ENCODE peak calls at places on chromosome 2, in nine cellular contexts. O, V, J, L, E, S, Q, P and N are unnamed samples.

GRCh38 chr2:205650450-205650849 is 31.9 kb upstream of the NRP2 start:
- DNase-seq in O (no peak), V (peak; percentile 89), J (no peak), L (no peak), E (no peak), S (no peak), Q (no peak), P (no peak), N (peak; percentile 60)

GRCh38 chr2:174779361-174779928 is 15.2 kb upstream of the CHRNA1 start:
- DNase-seq in O (no peak), V (peak; percentile 44), J (no peak), L (no peak), E (no peak), S (no peak), Q (no peak), P (no peak), N (no peak)

GRCh38 chr2:240429872-240430491 is 5.5 kb upstream of the GPC1 start:
- DNase-seq in O (peak; percentile 2), V (no peak), J (peak; percentile 49), L (no peak), E (no peak), S (no peak), Q (no peak), P (no peak), N (no peak)

GRCh38 chr2:234994340-234995321 is 42.8 kb downstream of the SH3BP4 start:
- DNase-seq in O (no peak), V (no peak), J (peak; percentile 57), L (no peak), E (no peak), S (no peak), Q (no peak), P (no peak), N (no peak)

GRCh38 chr2:235458839-235459273 is 35.0 kb upstream of the AGAP1 start:
- DNase-seq in O (no peak), V (peak; percentile 66), J (no peak), L (no peak), E (no peak), S (no peak), Q (no peak), P (no peak), N (peak; percentile 28)

GRCh38 chr2:79099140-79099686 is 11.4 kb upstream of the REG1B start:
- DNase-seq in O (no peak), V (no peak), J (no peak), L (no peak), E (no peak), S (no peak), Q (no peak), P (no peak), N (no peak)

GRCh38 chr2:227608469-227609338 is 5.9 kb downstream of the SCYGR3 start:
- DNase-seq in O (no peak), V (no peak), J (no peak), L (no peak), E (no peak), S (no peak), Q (no peak), P (no peak), N (no peak)

GRCh38 chr2:158546412-158547144 is 89.8 kb downstream of the PKP4 start:
- DNase-seq in O (no peak), V (no peak), J (no peak), L (no peak), E (no peak), S (no peak), Q (no peak), P (no peak), N (no peak)

GRCh38 chr2:199160677-199161465 is 296.9 kb downstream of the SATB2 start:
- DNase-seq in O (no peak), V (peak; percentile 80), J (no peak), L (no peak), E (peak; percentile 7), S (no peak), Q (peak; percentile 73), P (no peak), N (peak; percentile 76)

GRCh38 chr2:120528051-120528692 is 182.2 kb downstream of the INHBB start:
- DNase-seq in O (no peak), V (no peak), J (peak; percentile 49), L (no peak), E (no peak), S (no peak), Q (no peak), P (no peak), N (no peak)

GRCh38 chr2:80420530-80421208 is 116.1 kb upstream of the LRRTM1 start:
- DNase-seq in O (no peak), V (no peak), J (no peak), L (no peak), E (no peak), S (no peak), Q (no peak), P (no peak), N (no peak)

GRCh38 chr2:50773533-50773932 is 258.4 kb downstream of the NRXN1 start:
- DNase-seq in O (no peak), V (no peak), J (no peak), L (no peak), E (no peak), S (no peak), Q (no peak), P (no peak), N (no peak)

GRCh38 chr2:237242091-237242536 is 156.4 kb downstream of the COPS8 start:
- DNase-seq in O (no peak), V (peak; percentile 53), J (no peak), L (no peak), E (no peak), S (no peak), Q (no peak), P (no peak), N (no peak)

GRCh38 chr2:149065236-149065635 is 26.7 kb downstream of the LYPD6B start:
- DNase-seq in O (no peak), V (no peak), J (no peak), L (no peak), E (no peak), S (no peak), Q (no peak), P (no peak), N (no peak)

GRCh38 chr2:157077753-157078152 is 179.8 kb upstream of the GALNT5 start:
- DNase-seq in O (no peak), V (no peak), J (no peak), L (no peak), E (no peak), S (no peak), Q (no peak), P (no peak), N (no peak)

GRCh38 chr2:241271641-241272297 is 43.7 kb downstream of the HDLBP start:
- DNase-seq in O (peak; percentile 79), V (peak; percentile 84), J (peak; percentile 94), L (peak; percentile 52), E (peak; percentile 29), S (peak; percentile 52), Q (peak; percentile 77), P (peak; percentile 39), N (peak; percentile 42)

GRCh38 chr2:237628482-237629187 is 1.2 kb downstream of the LRRFIP1 start:
- DNase-seq in O (no peak), V (no peak), J (no peak), L (no peak), E (no peak), S (no peak), Q (no peak), P (no peak), N (no peak)